ENCODE peak calls at places on chromosomes 11 and 22, in four cellular contexts. F is HepG2, D is K562, X is WTC11. Z is an unnamed sample.

GRCh38 chr11:113728814-113729213 is 22.7 kb upstream of the TMPRSS5 start:
- DNase-seq in F (no peak), X (no peak), D (peak; percentile 22), Z (no peak)

GRCh38 chr11:14336507-14337503 is 22.2 kb downstream of the RRAS2 start:
- DNase-seq in F (peak; percentile 85), X (no peak), D (peak; percentile 60), Z (no peak)

GRCh38 chr22:39176067-39176621 is 23.7 kb upstream of the CBX7 start:
- DNase-seq in X (peak; percentile 87), F (peak; percentile 72), D (no peak), Z (no peak)

GRCh38 chr11:97722065-97722464 is 1298.7 kb upstream of the CNTN5 start:
- DNase-seq in D (no peak), F (peak; percentile 24), X (no peak), Z (no peak)

GRCh38 chr22:39110631-39111561 is 13.9 kb downstream of the APOBEC3H start:
- DNase-seq in X (no peak), D (peak; percentile 26), F (peak; percentile 59), Z (no peak)

GRCh38 chr11:111018571-111018970 is 227.0 kb upstream of the POU2AF2 start:
- DNase-seq in F (no peak), D (no peak), X (no peak), Z (no peak)

GRCh38 chr22:49023879-49024774 is 803.5 kb downstream of the BRD1 start:
- DNase-seq in D (no peak), X (peak; percentile 10), F (no peak), Z (no peak)

GRCh38 chr11:111378773-111379499 is at the start of gene POU2AF1:
- DNase-seq in X (peak; percentile 45), F (no peak), D (no peak), Z (no peak)

GRCh38 chr11:17753153-17753552 is 18.6 kb downstream of the KCNC1 start:
- DNase-seq in F (no peak), X (no peak), D (no peak), Z (no peak)

GRCh38 chr11:614583-615452 is 932 bp downstream of the IRF7 start:
- DNase-seq in D (no peak), F (no peak), X (no peak), Z (no peak)

GRCh38 chr22:41009222-41009948 is 58.2 kb downstream of the RBX1 start:
- DNase-seq in F (no peak), D (no peak), X (no peak), Z (no peak)

GRCh38 chr11:27319065-27319464 is 44.0 kb downstream of the CCDC34 start:
- DNase-seq in X (no peak), D (no peak), F (peak; percentile 48), Z (no peak)

GRCh38 chr11:74008373-74009229 is at the start of gene UCP3:
- DNase-seq in X (no peak), F (no peak), D (no peak), Z (no peak)

GRCh38 chr11:12587333-12587997 is 86.8 kb upstream of the TEAD1 start:
- DNase-seq in F (no peak), D (no peak), X (no peak), Z (no peak)

GRCh38 chr11:120141144-120142071 is 3.5 kb upstream of the TRIM29 start:
- DNase-seq in D (no peak), F (no peak), X (no peak), Z (no peak)

GRCh38 chr11:39374963-39375698 is 2084.3 kb downstream of the LRRC4C start:
- DNase-seq in X (no peak), D (peak; percentile 31), F (peak; percentile 1), Z (peak; percentile 8)

GRCh38 chr22:17717708-17718107 is 56.6 kb downstream of the BID start:
- DNase-seq in F (no peak), X (no peak), D (no peak), Z (no peak)

GRCh38 chr22:50182176-50183081 is 3.3 kb upstream of the TRABD start:
- DNase-seq in F (no peak), X (no peak), D (no peak), Z (no peak)

GRCh38 chr22:20956258-20957117 is 10.6 kb upstream of the AIFM3 start:
- DNase-seq in F (peak; percentile 53), X (peak; percentile 61), D (no peak), Z (no peak)

GRCh38 chr11:120972621-120973020 is 51.3 kb upstream of the TBCEL start:
- DNase-seq in F (no peak), D (no peak), X (no peak), Z (no peak)

GRCh38 chr11:116742104-116742503 is 30.7 kb downstream of the BUD13 start:
- DNase-seq in F (no peak), X (no peak), D (no peak), Z (no peak)

GRCh38 chr11:123261345-123262106 is 66.5 kb upstream of the CLMP start:
- DNase-seq in X (peak; percentile 93), F (peak; percentile 40), D (peak; percentile 80), Z (peak; percentile 92)

GRCh38 chr22:28051787-28052356 is 132.8 kb upstream of the PITPNB start:
- DNase-seq in X (peak; percentile 85), D (peak; percentile 63), F (peak; percentile 43), Z (peak; percentile 78)

GRCh38 chr22:27997538-27997937 is 78.5 kb upstream of the PITPNB start:
- DNase-seq in X (no peak), F (no peak), D (no peak), Z (no peak)

GRCh38 chr11:73969991-73970800 is 12.4 kb downstream of the UCP2 start:
- DNase-seq in D (peak; percentile 44), F (no peak), X (no peak), Z (no peak)

GRCh38 chr22:39300198-39300830 is 19.1 kb downstream of the RPL3 start:
- DNase-seq in X (peak; percentile 44), F (no peak), D (no peak), Z (no peak)

GRCh38 chr11:80054582-80055165 is 613.8 kb upstream of the TENM4 start:
- DNase-seq in X (no peak), D (no peak), F (no peak), Z (no peak)

GRCh38 chr11:64294665-64295289 is 3.7 kb downstream of the KCNK4 start:
- DNase-seq in F (no peak), D (no peak), X (no peak), Z (no peak)

GRCh38 chr11:70314730-70315129 is 44.2 kb downstream of the PPFIA1 start:
- DNase-seq in D (no peak), F (no peak), X (no peak), Z (no peak)

GRCh38 chr11:116517077-116517476 is 255.7 kb downstream of the BUD13 start:
- DNase-seq in D (no peak), F (no peak), X (no peak), Z (no peak)

GRCh38 chr22:24230911-24231656 is 13.8 kb downstream of the GGT5 start:
- DNase-seq in X (peak; percentile 93), D (peak; percentile 49), F (no peak), Z (peak; percentile 75)

GRCh38 chr22:31838917-31839316 is 85.1 kb downstream of the DEPDC5 start:
- DNase-seq in D (no peak), X (no peak), F (no peak), Z (no peak)

GRCh38 chr11:122617297-122617696 is 38.2 kb upstream of the UBASH3B start:
- DNase-seq in X (no peak), D (no peak), F (no peak), Z (no peak)

GRCh38 chr11:63874511-63874910 is 35.6 kb downstream of the MARK2 start:
- DNase-seq in D (peak; percentile 62), X (no peak), F (no peak), Z (no peak)

GRCh38 chr22:36339171-36340065 is 48.3 kb downstream of the MYH9 start:
- DNase-seq in D (no peak), F (no peak), X (no peak), Z (no peak)
- TF ChIP-seq ELF4 in D (no peak), F (no peak), X (no peak), Z (no peak)

GRCh38 chr11:59710136-59710847 is 3.4 kb downstream of the OR10V1 start:
- DNase-seq in X (no peak), F (no peak), D (peak; percentile 62), Z (no peak)
- TF ChIP-seq ELF4 in X (no peak), F (no peak), D (no peak), Z (no peak)

DNA sequence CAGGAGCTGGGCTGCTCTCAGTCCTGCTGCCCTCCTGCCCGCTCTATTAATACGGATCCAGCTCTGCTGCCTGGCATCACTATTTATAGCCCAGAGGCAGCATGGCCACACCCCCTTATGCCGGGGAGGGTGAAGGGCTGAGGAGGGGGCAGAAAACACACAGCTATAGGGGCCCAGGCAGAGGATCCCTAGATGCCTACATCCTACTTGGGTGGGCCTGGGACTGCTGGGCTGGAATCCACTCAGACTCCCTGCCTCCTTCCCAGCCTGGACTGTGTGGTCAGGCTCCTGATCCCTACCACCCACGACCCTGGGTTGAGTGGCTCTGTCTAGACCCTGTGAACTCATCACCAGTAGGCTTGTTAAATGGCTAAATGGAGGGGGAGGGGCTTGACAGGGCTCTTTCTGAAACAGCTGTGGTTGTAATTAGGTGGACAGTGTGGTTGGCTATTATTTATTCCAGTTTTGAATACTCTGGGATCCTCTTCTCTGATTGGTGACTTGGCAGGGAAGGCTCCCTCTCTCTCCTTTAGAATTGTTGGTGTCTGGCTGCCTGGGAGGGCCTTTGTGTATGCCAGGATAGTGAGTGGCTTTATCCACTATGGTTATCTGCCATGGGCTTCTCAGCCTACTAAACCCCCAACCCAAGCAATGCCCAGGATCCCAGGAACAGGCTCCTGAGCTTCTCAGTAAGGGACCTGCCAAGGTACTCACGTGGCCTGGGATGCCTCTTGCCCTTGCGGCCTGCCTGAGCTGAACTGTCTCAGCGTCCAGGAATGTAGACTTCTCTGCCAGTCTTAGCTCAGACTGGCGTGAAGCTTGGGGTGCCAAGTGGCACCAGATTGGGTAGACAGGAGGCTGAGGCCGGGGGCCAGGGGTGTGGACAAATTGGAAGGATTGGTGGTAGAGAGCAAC is 15.2 kb downstream of the PHLDB1 start:
- DNase-seq in F (no peak), X (no peak), D (peak; percentile 22), Z (no peak)
- TF ChIP-seq ELF4 in F (no peak), X (no peak), D (no peak), Z (no peak)

GRCh38 chr22:26357813-26358212 is 71.2 kb upstream of the ASPHD2 start:
- DNase-seq in D (no peak), F (no peak), X (no peak), Z (no peak)
- TF ChIP-seq ELF4 in D (no peak), F (no peak), X (no peak), Z (no peak)

DNA sequence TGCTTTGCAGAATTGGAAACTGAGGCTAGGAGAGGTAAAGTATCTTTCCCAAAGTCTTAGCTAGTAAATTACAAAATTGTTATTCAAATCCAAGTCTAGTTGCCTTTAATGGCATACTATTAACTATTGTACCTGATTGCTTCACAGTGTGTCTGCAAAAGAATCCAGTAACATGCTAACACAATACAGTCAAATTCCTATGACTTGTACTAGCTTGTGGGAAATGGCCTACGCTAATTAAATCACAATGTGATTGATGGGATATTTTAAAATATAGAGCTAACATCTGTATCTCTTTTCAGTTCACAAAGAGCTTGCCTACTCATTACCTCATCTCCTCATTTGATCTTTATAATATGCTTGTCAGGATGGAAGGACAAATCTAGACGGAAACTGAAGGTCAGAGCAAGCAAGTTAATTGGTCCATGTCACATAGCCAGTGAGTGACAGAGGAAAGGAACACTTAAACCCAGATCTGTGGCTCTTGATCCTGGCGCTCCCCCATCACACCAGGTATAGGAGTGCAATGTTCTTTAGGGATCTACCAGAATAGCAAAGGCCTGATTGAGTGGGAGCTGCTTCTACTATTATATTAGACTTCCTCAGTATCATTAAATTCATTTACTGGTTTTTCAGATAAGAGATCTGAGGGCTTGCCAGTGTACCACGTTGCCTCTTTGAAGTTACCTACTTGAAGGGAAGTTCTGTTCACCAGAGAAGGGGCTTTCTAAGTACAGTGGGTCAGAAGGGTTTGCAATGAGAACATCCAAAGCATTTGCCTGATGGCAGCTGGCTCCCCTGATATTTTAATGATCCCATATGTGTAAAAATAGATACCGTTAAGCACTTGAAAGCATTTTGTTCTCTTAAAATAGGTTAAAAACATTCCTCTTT is 213.6 kb upstream of the SESN3 start:
- DNase-seq in F (no peak), X (no peak), D (no peak), Z (no peak)
- TF ChIP-seq ELF4 in F (no peak), X (no peak), D (no peak), Z (no peak)